ENCODE peak calls at places on chromosomes 16 and 17, in seven cellular contexts. One of them, this sample, is unnamed.

GRCh38 chr16:59478806-59479205 is 744.7 kb upstream of the GOT2 start:
- DNase-seq in OCI-LY7: no peak
- DNase-seq in heart left ventricle: no peak
- DNase-seq in mammary epithelial cell: peak; percentile 1
- DNase-seq in AG04450: no peak
- DNase-seq in brain microvascular endothelial cell: no peak
- DNase-seq in stomach: no peak
- DNase-seq in this sample: no peak

GRCh38 chr17:2634361-2634960 is 41.0 kb downstream of the PAFAH1B1 start:
- DNase-seq in OCI-LY7: no peak
- DNase-seq in heart left ventricle: no peak
- DNase-seq in AG04450: no peak
- DNase-seq in brain microvascular endothelial cell: peak; percentile 25
- DNase-seq in mammary epithelial cell: peak; percentile 83
- DNase-seq in stomach: peak; percentile 38
- DNase-seq in this sample: peak; percentile 23

GRCh38 chr16:30139895-30140481 is 17.0 kb upstream of the MAPK3 start:
- DNase-seq in OCI-LY7: no peak
- DNase-seq in brain microvascular endothelial cell: no peak
- DNase-seq in mammary epithelial cell: no peak
- DNase-seq in stomach: no peak
- DNase-seq in AG04450: no peak
- DNase-seq in heart left ventricle: no peak
- DNase-seq in this sample: no peak

GRCh38 chr16:3938843-3939624 is 58.5 kb upstream of the CREBBP start:
- DNase-seq in AG04450: peak; percentile 77
- DNase-seq in stomach: peak; percentile 40
- DNase-seq in heart left ventricle: peak; percentile 88
- DNase-seq in mammary epithelial cell: no peak
- DNase-seq in brain microvascular endothelial cell: peak; percentile 65
- DNase-seq in OCI-LY7: peak; percentile 52
- DNase-seq in this sample: peak; percentile 51

GRCh38 chr17:77281904-77282367 is 141.2 kb downstream of the SEC14L1 start:
- DNase-seq in stomach: peak; percentile 65
- DNase-seq in heart left ventricle: no peak
- DNase-seq in brain microvascular endothelial cell: no peak
- DNase-seq in OCI-LY7: peak; percentile 74
- DNase-seq in mammary epithelial cell: no peak
- DNase-seq in AG04450: no peak
- DNase-seq in this sample: no peak

GRCh38 chr17:76511562-76512365 is 10.5 kb upstream of the RHBDF2 start:
- DNase-seq in stomach: no peak
- DNase-seq in OCI-LY7: no peak
- DNase-seq in brain microvascular endothelial cell: no peak
- DNase-seq in mammary epithelial cell: no peak
- DNase-seq in AG04450: no peak
- DNase-seq in heart left ventricle: no peak
- DNase-seq in this sample: no peak

GRCh38 chr16:66930189-66930588 is 4.0 kb downstream of the CIAO2B start:
- DNase-seq in heart left ventricle: no peak
- DNase-seq in stomach: peak; percentile 55
- DNase-seq in AG04450: no peak
- DNase-seq in brain microvascular endothelial cell: peak; percentile 44
- DNase-seq in mammary epithelial cell: peak; percentile 74
- DNase-seq in OCI-LY7: no peak
- DNase-seq in this sample: no peak

GRCh38 chr17:79812969-79813825 is 16.3 kb upstream of the CBX8 start:
- DNase-seq in stomach: no peak
- DNase-seq in AG04450: no peak
- DNase-seq in mammary epithelial cell: no peak
- DNase-seq in heart left ventricle: no peak
- DNase-seq in OCI-LY7: peak; percentile 38
- DNase-seq in brain microvascular endothelial cell: no peak
- DNase-seq in this sample: peak; percentile 81

GRCh38 chr17:16969931-16970906 is 1.7 kb downstream of the TNFRSF13B start:
- DNase-seq in AG04450: no peak
- DNase-seq in brain microvascular endothelial cell: no peak
- DNase-seq in mammary epithelial cell: no peak
- DNase-seq in heart left ventricle: no peak
- DNase-seq in stomach: no peak
- DNase-seq in OCI-LY7: peak; percentile 84
- DNase-seq in this sample: no peak

GRCh38 chr17:7959503-7960253 is 27.7 kb downstream of the CNTROB start:
- DNase-seq in stomach: no peak
- DNase-seq in heart left ventricle: no peak
- DNase-seq in OCI-LY7: no peak
- DNase-seq in AG04450: no peak
- DNase-seq in mammary epithelial cell: peak; percentile 7
- DNase-seq in brain microvascular endothelial cell: no peak
- DNase-seq in this sample: no peak

GRCh38 chr16:1142911-1143310 is 10.0 kb upstream of the CACNA1H start:
- DNase-seq in heart left ventricle: no peak
- DNase-seq in stomach: no peak
- DNase-seq in OCI-LY7: no peak
- DNase-seq in AG04450: no peak
- DNase-seq in brain microvascular endothelial cell: no peak
- DNase-seq in mammary epithelial cell: no peak
- DNase-seq in this sample: no peak

GRCh38 chr17:75488693-75489510 is 26.4 kb downstream of the CASKIN2 start:
- DNase-seq in mammary epithelial cell: no peak
- DNase-seq in stomach: no peak
- DNase-seq in OCI-LY7: no peak
- DNase-seq in heart left ventricle: peak; percentile 42
- DNase-seq in AG04450: no peak
- DNase-seq in brain microvascular endothelial cell: no peak
- DNase-seq in this sample: no peak

GRCh38 chr16:14672403-14672971 is 21.6 kb downstream of the PLA2G10 start:
- DNase-seq in mammary epithelial cell: no peak
- DNase-seq in heart left ventricle: no peak
- DNase-seq in OCI-LY7: peak; percentile 90
- DNase-seq in brain microvascular endothelial cell: no peak
- DNase-seq in AG04450: no peak
- DNase-seq in stomach: peak; percentile 53
- DNase-seq in this sample: no peak

GRCh38 chr16:68356249-68356918 is 45.6 kb downstream of the PRMT7 start:
- DNase-seq in mammary epithelial cell: no peak
- DNase-seq in stomach: no peak
- DNase-seq in brain microvascular endothelial cell: no peak
- DNase-seq in AG04450: no peak
- DNase-seq in heart left ventricle: peak; percentile 63
- DNase-seq in OCI-LY7: peak; percentile 24
- DNase-seq in this sample: no peak

GRCh38 chr17:57243171-57243622 is 13.1 kb upstream of the MSI2 start:
- DNase-seq in brain microvascular endothelial cell: peak; percentile 61
- DNase-seq in OCI-LY7: peak; percentile 85
- DNase-seq in mammary epithelial cell: peak; percentile 45
- DNase-seq in heart left ventricle: peak; percentile 73
- DNase-seq in stomach: peak; percentile 73
- DNase-seq in AG04450: peak; percentile 21
- DNase-seq in this sample: peak; percentile 65

GRCh38 chr17:67696347-67696746 is 21.4 kb upstream of the NOL11 start:
- DNase-seq in brain microvascular endothelial cell: no peak
- DNase-seq in OCI-LY7: no peak
- DNase-seq in heart left ventricle: no peak
- DNase-seq in AG04450: no peak
- DNase-seq in mammary epithelial cell: no peak
- DNase-seq in stomach: no peak
- DNase-seq in this sample: no peak

GRCh38 chr16:19884021-19884485 is 595 bp downstream of the GPRC5B start:
- DNase-seq in OCI-LY7: no peak
- DNase-seq in AG04450: no peak
- DNase-seq in stomach: peak; percentile 32
- DNase-seq in mammary epithelial cell: no peak
- DNase-seq in heart left ventricle: peak; percentile 68
- DNase-seq in brain microvascular endothelial cell: no peak
- DNase-seq in this sample: peak; percentile 50

GRCh38 chr17:33169580-33170285 is 123.4 kb downstream of the ASIC2 start:
- DNase-seq in mammary epithelial cell: peak; percentile 68
- DNase-seq in OCI-LY7: no peak
- DNase-seq in stomach: no peak
- DNase-seq in heart left ventricle: no peak
- DNase-seq in brain microvascular endothelial cell: no peak
- DNase-seq in AG04450: no peak
- DNase-seq in this sample: no peak

GRCh38 chr17:78717431-78717980 is 64.6 kb downstream of the CYTH1 start:
- DNase-seq in stomach: no peak
- DNase-seq in OCI-LY7: peak; percentile 52
- DNase-seq in mammary epithelial cell: peak; percentile 32
- DNase-seq in AG04450: no peak
- DNase-seq in brain microvascular endothelial cell: no peak
- DNase-seq in heart left ventricle: no peak
- DNase-seq in this sample: no peak

GRCh38 chr17:10661377-10661906 is 4.3 kb upstream of the MYH3 start:
- DNase-seq in AG04450: no peak
- DNase-seq in heart left ventricle: no peak
- DNase-seq in brain microvascular endothelial cell: no peak
- DNase-seq in OCI-LY7: no peak
- DNase-seq in mammary epithelial cell: no peak
- DNase-seq in stomach: no peak
- DNase-seq in this sample: no peak

GRCh38 chr16:64751906-64752305 is 370.0 kb downstream of the CDH11 start:
- DNase-seq in AG04450: peak; percentile 68
- DNase-seq in mammary epithelial cell: no peak
- DNase-seq in stomach: no peak
- DNase-seq in brain microvascular endothelial cell: peak; percentile 87
- DNase-seq in heart left ventricle: no peak
- DNase-seq in OCI-LY7: no peak
- DNase-seq in this sample: no peak

GRCh38 chr17:82787081-82787848 is 35.4 kb downstream of the TBCD start:
- DNase-seq in mammary epithelial cell: peak; percentile 97
- DNase-seq in heart left ventricle: no peak
- DNase-seq in stomach: no peak
- DNase-seq in OCI-LY7: peak; percentile 97
- DNase-seq in AG04450: no peak
- DNase-seq in brain microvascular endothelial cell: no peak
- DNase-seq in this sample: no peak

GRCh38 chr16:52964290-52964689 is 88.4 kb downstream of the CHD9NB start:
- DNase-seq in mammary epithelial cell: no peak
- DNase-seq in stomach: no peak
- DNase-seq in OCI-LY7: no peak
- DNase-seq in AG04450: no peak
- DNase-seq in heart left ventricle: no peak
- DNase-seq in brain microvascular endothelial cell: peak; percentile 1
- DNase-seq in this sample: no peak

GRCh38 chr17:81387235-81388060 is 7.8 kb upstream of the BAHCC1 start:
- DNase-seq in mammary epithelial cell: no peak
- DNase-seq in brain microvascular endothelial cell: no peak
- DNase-seq in AG04450: no peak
- DNase-seq in OCI-LY7: no peak
- DNase-seq in heart left ventricle: no peak
- DNase-seq in stomach: peak; percentile 53
- DNase-seq in this sample: no peak

GRCh38 chr17:81036128-81036891 is 1.4 kb downstream of the BAIAP2 start:
- DNase-seq in heart left ventricle: no peak
- DNase-seq in AG04450: no peak
- DNase-seq in stomach: no peak
- DNase-seq in brain microvascular endothelial cell: no peak
- DNase-seq in mammary epithelial cell: no peak
- DNase-seq in OCI-LY7: no peak
- DNase-seq in this sample: no peak

GRCh38 chr16:11328172-11329079 is 16.8 kb upstream of the RMI2 start:
- DNase-seq in AG04450: peak; percentile 90
- DNase-seq in brain microvascular endothelial cell: peak; percentile 91
- DNase-seq in stomach: peak; percentile 62
- DNase-seq in mammary epithelial cell: peak; percentile 74
- DNase-seq in heart left ventricle: peak; percentile 80
- DNase-seq in OCI-LY7: peak; percentile 98
- DNase-seq in this sample: no peak
- H3K4me3 ChIP-seq in AG04450: peak overlapping the region; percentile 43
- H3K4me3 ChIP-seq in brain microvascular endothelial cell: peak overlapping the region; percentile 26
- H3K4me3 ChIP-seq in stomach: no peak overlapping the region
- H3K4me3 ChIP-seq in mammary epithelial cell: no peak overlapping the region
- H3K4me3 ChIP-seq in heart left ventricle: no peak overlapping the region
- H3K4me3 ChIP-seq in OCI-LY7: peak overlapping the region; percentile 62
- H3K4me3 ChIP-seq in this sample: no peak overlapping the region

GRCh38 chr16:73066927-73067670 is 19.2 kb upstream of the ZFHX3 start:
- DNase-seq in OCI-LY7: no peak
- DNase-seq in brain microvascular endothelial cell: peak; percentile 72
- DNase-seq in mammary epithelial cell: no peak
- DNase-seq in stomach: no peak
- DNase-seq in AG04450: no peak
- DNase-seq in heart left ventricle: peak; percentile 62
- DNase-seq in this sample: peak; percentile 56
- TF ChIP-seq CTCF in OCI-LY7: no peak
- TF ChIP-seq CTCF in brain microvascular endothelial cell: no peak
- TF ChIP-seq CTCF in mammary epithelial cell: no peak
- TF ChIP-seq CTCF in stomach: no peak
- TF ChIP-seq CTCF in AG04450: no peak
- TF ChIP-seq CTCF in heart left ventricle: no peak
- TF ChIP-seq CTCF in this sample: no peak

DNA sequence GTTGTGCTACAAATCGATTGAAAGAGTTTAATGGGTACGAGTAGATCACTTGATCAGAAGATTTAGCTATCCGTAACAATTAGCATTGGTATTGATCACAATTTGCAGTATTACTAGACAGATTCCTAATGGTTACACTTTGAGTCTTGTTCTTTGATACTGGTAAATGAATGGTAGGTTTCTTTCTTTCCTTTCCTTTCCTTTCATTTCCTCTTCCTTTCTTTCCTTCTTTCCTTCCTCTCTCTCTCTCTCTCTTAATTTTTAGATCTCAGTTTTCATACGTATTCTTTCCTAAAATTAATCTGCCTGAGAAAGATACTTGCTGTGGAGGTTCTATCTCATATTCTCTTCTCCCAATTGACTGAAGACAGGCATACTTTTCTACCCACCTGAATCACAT is 17.9 kb downstream of the CPD start:
- DNase-seq in brain microvascular endothelial cell: no peak
- DNase-seq in heart left ventricle: no peak
- DNase-seq in OCI-LY7: no peak
- DNase-seq in mammary epithelial cell: no peak
- DNase-seq in stomach: no peak
- DNase-seq in AG04450: no peak
- DNase-seq in this sample: no peak
- H3K27ac ChIP-seq in brain microvascular endothelial cell: no peak overlapping the region
- H3K27ac ChIP-seq in heart left ventricle: no peak overlapping the region
- H3K27ac ChIP-seq in OCI-LY7: no peak overlapping the region
- H3K27ac ChIP-seq in mammary epithelial cell: no peak overlapping the region
- H3K27ac ChIP-seq in stomach: peak overlapping the region; percentile 62
- H3K27ac ChIP-seq in AG04450: no peak overlapping the region
- H3K27ac ChIP-seq in this sample: peak overlapping the region; percentile 47

DNA sequence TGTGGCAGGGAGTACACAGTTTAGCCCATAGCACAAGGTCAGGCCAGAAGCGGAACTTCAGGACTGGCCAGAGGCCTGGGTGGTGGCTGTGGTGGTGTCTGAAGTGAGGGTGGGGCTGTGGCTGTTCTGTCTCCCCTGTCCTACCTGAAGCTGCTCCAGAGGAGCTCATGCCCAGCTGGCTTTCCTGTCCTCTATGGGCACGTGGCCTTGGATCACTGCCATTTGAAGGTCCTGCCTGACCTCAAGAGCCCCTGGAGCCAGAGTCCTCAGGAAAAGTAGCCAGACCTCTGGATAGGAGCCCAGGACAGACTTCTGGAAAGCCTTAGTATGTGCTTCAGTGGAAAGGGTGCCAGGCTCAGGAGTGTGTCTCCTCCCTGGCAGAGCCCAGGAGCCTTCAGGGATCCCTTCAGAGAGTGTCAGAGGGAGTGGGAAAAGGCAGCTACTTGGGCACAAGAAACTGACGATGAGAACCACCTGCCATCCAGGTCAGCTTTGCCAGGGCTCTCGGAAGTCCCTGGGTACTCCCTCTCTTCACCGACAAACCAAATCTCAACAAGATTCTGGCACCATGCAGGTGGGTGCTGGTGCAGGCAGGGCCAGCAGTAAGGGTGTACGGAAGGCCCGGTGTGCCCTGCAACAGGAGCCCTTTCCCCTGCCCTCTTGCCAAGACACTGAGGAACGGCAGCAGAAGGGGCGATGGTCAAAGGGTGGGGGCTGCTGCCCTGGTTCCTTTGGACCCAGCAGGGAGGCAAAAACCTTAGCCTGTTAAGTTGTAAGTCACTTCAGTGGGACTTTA is 153.7 kb downstream of the NTN1 start:
- DNase-seq in heart left ventricle: no peak
- DNase-seq in OCI-LY7: no peak
- DNase-seq in stomach: peak; percentile 56
- DNase-seq in mammary epithelial cell: no peak
- DNase-seq in brain microvascular endothelial cell: no peak
- DNase-seq in AG04450: no peak
- DNase-seq in this sample: no peak
- H3K4me3 ChIP-seq in heart left ventricle: no peak overlapping the region
- H3K4me3 ChIP-seq in OCI-LY7: no peak overlapping the region
- H3K4me3 ChIP-seq in stomach: no peak overlapping the region
- H3K4me3 ChIP-seq in mammary epithelial cell: no peak overlapping the region
- H3K4me3 ChIP-seq in brain microvascular endothelial cell: no peak overlapping the region
- H3K4me3 ChIP-seq in AG04450: no peak overlapping the region
- H3K4me3 ChIP-seq in this sample: no peak overlapping the region

This sample was measured in pancreas.